ENCODE peak calls at places on chromosome 3, in four cellular contexts. P is activated effector memory CD4-positive, alpha-beta T cell treated with Interleukin-2 at 50 U/mL for 16 hours; L is HS-27A; I is stromal cell of bone marrow. J is an unnamed sample.

GRCh38 chr3:36893137-36893557 is 51.7 kb downstream of the TRANK1 start:
- DNase-seq in I (peak; percentile 29), L (no peak), P (no peak), J (peak; percentile 33)

GRCh38 chr3:125615256-125615655 is 20.0 kb upstream of the OSBPL11 start:
- DNase-seq in I (no peak), L (no peak), P (no peak), J (no peak)

GRCh38 chr3:60101628-60102027 is 1051.8 kb upstream of the CFAP20DC start:
- DNase-seq in I (no peak), P (no peak), L (no peak), J (no peak)

GRCh38 chr3:151404316-151404715 is 19.8 kb upstream of the P2RY12 start:
- DNase-seq in I (peak; percentile 22), L (no peak), P (no peak), J (peak; percentile 43)

GRCh38 chr3:140078940-140079339 is 144.0 kb downstream of the CLSTN2 start:
- DNase-seq in P (no peak), I (no peak), L (no peak), J (no peak)

GRCh38 chr3:13655074-13655913 is 106.4 kb downstream of the FBLN2 start:
- DNase-seq in P (no peak), L (no peak), I (no peak), J (no peak)

GRCh38 chr3:108448593-108448992 is 61.8 kb downstream of the MYH15 start:
- DNase-seq in I (no peak), L (no peak), P (no peak), J (no peak)

GRCh38 chr3:122628567-122628966 is 51.1 kb downstream of the PARP15 start:
- DNase-seq in P (no peak), I (no peak), L (no peak), J (no peak)

GRCh38 chr3:99700637-99701268 is 62.4 kb downstream of the COL8A1 start:
- DNase-seq in L (no peak), I (no peak), P (no peak), J (no peak)

J was measured in astrocyte of the cerebellum.